ENCODE peak calls at places on chromosome 4, in nine cellular contexts. G, H, X, R, Q, M, Z, J and T are unnamed samples.

GRCh38 chr4:92451792-92452191 is 148.0 kb downstream of the GRID2 start:
- DNase-seq in G (no peak), H (no peak), X (no peak), R (peak), Q (peak), M (no peak), Z (no peak), J (no peak), T (no peak)

GRCh38 chr4:36317731-36318130 is 36.3 kb downstream of the DTHD1 start:
- DNase-seq in G (no peak), H (no peak), X (no peak), R (no peak), Q (no peak), M (no peak), Z (no peak), J (no peak), T (no peak)

GRCh38 chr4:176561368-176561767 is 231.4 kb downstream of the VEGFC start:
- DNase-seq in G (no peak), H (no peak), X (no peak), R (no peak), Q (no peak), M (no peak), Z (no peak), J (no peak), T (no peak)

GRCh38 chr4:80173841-80174240 is 23.5 kb upstream of the PRDM8 start:
- DNase-seq in G (no peak), H (no peak), X (no peak), R (no peak), Q (no peak), M (no peak), Z (no peak), J (no peak), T (no peak)

GRCh38 chr4:42282081-42282901 is 115.0 kb upstream of the SHISA3 start:
- DNase-seq in G (no peak), H (peak), X (no peak), R (peak), Q (peak), M (peak), Z (peak), J (peak), T (peak)

GRCh38 chr4:129094347-129094746 is 1.0 kb upstream of the SCLT1 start:
- DNase-seq in G (no peak), H (no peak), X (no peak), R (no peak), Q (no peak), M (no peak), Z (no peak), J (no peak), T (no peak)

GRCh38 chr4:93751410-93751809 is 77.1 kb upstream of the ATOH1 start:
- DNase-seq in G (no peak), H (no peak), X (no peak), R (no peak), Q (no peak), M (no peak), Z (no peak), J (no peak), T (no peak)

GRCh38 chr4:65063601-65064000 is 606.7 kb downstream of the EPHA5 start:
- DNase-seq in G (no peak), H (no peak), X (no peak), R (no peak), Q (no peak), M (no peak), Z (no peak), J (no peak), T (no peak)

GRCh38 chr4:145154573-145154972 is 25.8 kb downstream of the OTUD4 start:
- DNase-seq in G (no peak), H (peak), X (no peak), R (no peak), Q (peak), M (peak), Z (peak), J (no peak), T (no peak)

GRCh38 chr4:61336911-61337310 is 136.8 kb downstream of the ADGRL3 start:
- DNase-seq in G (no peak), H (no peak), X (no peak), R (no peak), Q (no peak), M (peak), Z (no peak), J (no peak), T (no peak)

GRCh38 chr4:78065514-78066192 is 8.5 kb downstream of the FRAS1 start:
- DNase-seq in G (no peak), H (no peak), X (no peak), R (no peak), Q (no peak), M (no peak), Z (no peak), J (no peak), T (no peak)

GRCh38 chr4:118740869-118741268 is 55.7 kb downstream of the METTL14 start:
- DNase-seq in G (no peak), H (no peak), X (no peak), R (peak), Q (peak), M (no peak), Z (no peak), J (peak), T (no peak)

GRCh38 chr4:92433272-92433758 is 129.5 kb downstream of the GRID2 start:
- DNase-seq in G (no peak), H (no peak), X (no peak), R (no peak), Q (no peak), M (peak), Z (no peak), J (no peak), T (no peak)

GRCh38 chr4:7384929-7385890 is 49.5 kb downstream of the PSAPL1 start:
- DNase-seq in G (peak), H (no peak), X (no peak), R (no peak), Q (no peak), M (peak), Z (no peak), J (peak), T (no peak)

GRCh38 chr4:157423526-157424020 is 203.0 kb downstream of the GRIA2 start:
- DNase-seq in G (no peak), H (no peak), X (no peak), R (no peak), Q (no peak), M (no peak), Z (no peak), J (no peak), T (no peak)

GRCh38 chr4:185651137-185651677 is 115.9 kb upstream of the PDLIM3 start:
- DNase-seq in G (no peak), H (no peak), X (no peak), R (no peak), Q (no peak), M (peak), Z (no peak), J (no peak), T (no peak)

GRCh38 chr4:16418814-16419213 is 192.5 kb upstream of the TAPT1 start:
- DNase-seq in G (no peak), H (no peak), X (peak), R (peak), Q (peak), M (no peak), Z (peak), J (no peak), T (no peak)

GRCh38 chr4:41751325-41752061 is 3.0 kb upstream of the PHOX2B start:
- DNase-seq in G (no peak), H (no peak), X (no peak), R (no peak), Q (no peak), M (peak), Z (no peak), J (peak), T (peak)

GRCh38 chr4:87410157-87410556 is 12.2 kb upstream of the NUDT9 start:
- DNase-seq in G (no peak), H (no peak), X (peak), R (no peak), Q (no peak), M (no peak), Z (no peak), J (no peak), T (no peak)

GRCh38 chr4:108219998-108220397 is 51.3 kb upstream of the LEF1 start:
- DNase-seq in G (no peak), H (no peak), X (no peak), R (no peak), Q (no peak), M (no peak), Z (no peak), J (no peak), T (no peak)

GRCh38 chr4:157722146-157722545 is 450.7 kb downstream of the GASK1B start:
- DNase-seq in G (no peak), H (no peak), X (no peak), R (peak), Q (no peak), M (no peak), Z (peak), J (no peak), T (no peak)

GRCh38 chr4:150906987-150907633 is 108.0 kb downstream of the LRBA start:
- DNase-seq in G (no peak), H (no peak), X (no peak), R (no peak), Q (no peak), M (no peak), Z (no peak), J (no peak), T (no peak)

GRCh38 chr4:113145519-113146291 is 96.3 kb downstream of the ANK2 start:
- DNase-seq in G (no peak), H (peak), X (no peak), R (no peak), Q (no peak), M (peak), Z (no peak), J (no peak), T (peak)

GRCh38 chr4:54322817-54323417 is 93.8 kb downstream of the PDGFRA start:
- DNase-seq in G (peak), H (peak), X (peak), R (peak), Q (peak), M (peak), Z (peak), J (peak), T (peak)

GRCh38 chr4:158778065-158778711 is 9.4 kb downstream of the FNIP2 start:
- DNase-seq in G (no peak), H (no peak), X (no peak), R (no peak), Q (no peak), M (no peak), Z (no peak), J (no peak), T (no peak)

GRCh38 chr4:61723492-61723891 is 523.4 kb downstream of the ADGRL3 start:
- DNase-seq in G (no peak), H (no peak), X (no peak), R (no peak), Q (no peak), M (no peak), Z (no peak), J (no peak), T (no peak)

GRCh38 chr4:8571702-8572685 is 8.2 kb upstream of the GPR78 start:
- DNase-seq in G (peak), H (no peak), X (no peak), R (peak), Q (no peak), M (no peak), Z (no peak), J (no peak), T (no peak)

GRCh38 chr4:184988611-184989010 is 29.7 kb upstream of the HELT start:
- DNase-seq in G (no peak), H (no peak), X (peak), R (no peak), Q (no peak), M (no peak), Z (no peak), J (no peak), T (no peak)

DNA sequence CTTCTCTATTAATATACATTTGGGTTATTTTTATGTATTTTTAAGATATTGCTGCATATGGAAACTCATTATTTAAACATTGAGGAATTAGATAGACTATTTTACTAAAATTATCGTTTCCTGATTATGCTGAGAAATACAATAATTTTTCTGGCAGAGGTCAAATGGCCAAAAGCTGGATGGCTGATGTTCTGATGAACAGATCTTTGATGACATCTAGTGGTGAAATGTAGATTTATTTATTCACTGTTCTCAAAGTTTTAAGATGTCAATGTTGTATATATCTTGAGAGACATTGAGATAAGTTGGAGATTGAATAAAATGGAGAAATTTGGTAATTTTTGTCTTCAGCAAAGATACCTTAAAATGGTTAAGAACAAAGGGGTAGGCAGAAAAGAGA is 96.2 kb downstream of the UGT8 start:
- DNase-seq in G (no peak), H (no peak), X (peak), R (peak), Q (peak), M (no peak), Z (peak), J (peak), T (no peak)
- TF ChIP-seq CTCF in G (peak), H (peak), X (peak), R (peak), Q (peak), M (peak), Z (peak), J (peak), T (peak)

DNA sequence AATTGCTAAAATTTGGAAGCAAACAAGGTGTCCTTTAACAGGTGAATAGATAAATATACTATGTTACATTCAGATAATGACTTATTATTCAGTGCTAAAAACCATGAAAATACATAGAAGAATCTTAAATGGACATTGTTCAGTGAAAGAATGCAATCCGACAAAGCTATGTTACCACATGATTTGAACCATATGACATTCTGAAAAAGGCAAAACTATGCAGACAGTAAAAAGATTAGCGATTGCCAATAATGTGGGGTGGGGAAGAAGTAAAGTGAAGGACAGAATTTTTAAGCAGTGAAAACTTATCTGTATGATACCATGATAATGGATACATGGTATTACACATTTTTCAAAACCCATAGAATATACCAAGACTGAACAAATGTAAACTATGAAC is 926.9 kb downstream of the FAT4 start:
- DNase-seq in G (no peak), H (no peak), X (no peak), R (no peak), Q (no peak), M (no peak), Z (no peak), J (no peak), T (no peak)
- TF ChIP-seq CTCF in G (no peak), H (no peak), X (no peak), R (no peak), Q (no peak), M (no peak), Z (no peak), J (no peak), T (no peak)

GRCh38 chr4:25792200-25792791 is 70.5 kb downstream of the SEL1L3 start:
- DNase-seq in G (no peak), H (peak), X (peak), R (peak), Q (peak), M (peak), Z (peak), J (peak), T (peak)

GRCh38 chr4:25795091-25795490 is 67.7 kb downstream of the SEL1L3 start:
- DNase-seq in G (no peak), H (no peak), X (no peak), R (no peak), Q (no peak), M (no peak), Z (no peak), J (no peak), T (no peak)

GRCh38 chr4:25792843-25793242 is 69.9 kb downstream of the SEL1L3 start:
- DNase-seq in G (no peak), H (no peak), X (no peak), R (peak), Q (no peak), M (no peak), Z (no peak), J (no peak), T (no peak)

GRCh38 chr4:25797136-25797535 is 65.7 kb downstream of the SEL1L3 start:
- DNase-seq in G (no peak), H (no peak), X (no peak), R (no peak), Q (no peak), M (no peak), Z (no peak), J (no peak), T (peak)

GRCh38 chr4:25795566-25796454 is 67.0 kb downstream of the SEL1L3 start:
- DNase-seq in G (no peak), H (peak), X (no peak), R (peak), Q (peak), M (peak), Z (no peak), J (no peak), T (no peak)
- TF ChIP-seq CTCF in G (no peak), H (no peak), X (no peak), R (no peak), Q (no peak), M (peak), Z (no peak), J (no peak), T (no peak)

DNA sequence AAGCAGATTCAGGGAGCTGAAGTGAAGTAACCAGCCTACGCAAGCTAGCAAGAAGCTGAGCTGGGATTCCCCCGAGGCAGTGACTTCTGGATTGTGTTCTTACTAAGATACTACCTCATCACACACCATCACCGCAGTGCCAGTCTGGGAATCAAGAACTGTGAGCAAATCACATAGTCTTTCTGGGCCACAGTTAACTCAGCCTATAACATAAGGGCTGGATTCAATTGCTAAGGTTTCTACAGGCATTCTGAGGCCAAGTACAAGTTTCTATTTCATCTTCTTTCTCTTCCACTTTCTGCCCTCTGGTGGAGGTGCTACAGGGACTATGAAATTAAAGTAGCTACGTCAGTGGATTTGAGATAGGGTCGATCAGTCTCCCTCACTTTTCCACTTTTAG is 1.4 kb upstream of the CORIN start:
- DNase-seq in G (no peak), H (no peak), X (no peak), R (no peak), Q (no peak), M (no peak), Z (no peak), J (no peak), T (peak)
- TF ChIP-seq CTCF in G (peak), H (peak), X (peak), R (peak), Q (peak), M (peak), Z (no peak), J (peak), T (no peak)

GRCh38 chr4:39429476-39430310 is 23.0 kb downstream of the KLB start:
- DNase-seq in G (no peak), H (no peak), X (no peak), R (no peak), Q (no peak), M (no peak), Z (no peak), J (no peak), T (no peak)

GRCh38 chr4:39422247-39422646 is 15.5 kb downstream of the KLB start:
- DNase-seq in G (no peak), H (no peak), X (no peak), R (no peak), Q (no peak), M (no peak), Z (no peak), J (no peak), T (no peak)

GRCh38 chr4:39426728-39427127 is 20.0 kb downstream of the KLB start:
- DNase-seq in G (no peak), H (no peak), X (no peak), R (no peak), Q (no peak), M (no peak), Z (no peak), J (no peak), T (no peak)

DNA sequence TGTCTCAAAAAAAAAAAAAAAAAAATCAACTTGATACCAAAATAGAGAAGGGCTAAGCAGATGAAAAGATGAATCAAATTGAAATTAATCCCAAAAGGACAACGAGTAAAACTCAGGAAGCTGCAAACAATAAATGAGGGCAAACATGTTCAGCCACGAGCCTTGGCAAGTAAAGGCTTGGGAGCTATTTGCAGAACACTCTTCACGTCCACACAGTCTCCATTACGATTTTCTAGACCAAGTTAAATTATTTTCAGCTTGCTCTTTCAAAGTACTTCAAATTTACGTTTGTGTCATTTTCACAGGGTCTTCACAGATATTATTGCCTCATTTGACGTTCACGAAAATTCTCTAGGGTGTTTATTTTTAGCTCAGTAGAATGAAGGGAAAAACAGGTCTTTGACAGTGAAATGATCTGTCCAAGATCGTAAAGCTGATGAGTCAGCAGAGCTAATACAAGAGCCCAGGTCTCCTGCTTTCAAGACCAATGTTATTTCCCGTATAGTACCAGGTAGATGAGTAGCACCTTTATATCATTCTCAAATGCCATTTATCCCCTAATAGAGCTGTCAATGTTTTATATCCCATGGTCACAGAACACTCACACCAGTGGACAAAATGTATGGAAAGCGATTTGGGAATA is 20.9 kb downstream of the KLB start:
- DNase-seq in G (no peak), H (no peak), X (no peak), R (peak), Q (peak), M (no peak), Z (no peak), J (no peak), T (no peak)
- TF ChIP-seq CTCF in G (no peak), H (no peak), X (no peak), R (no peak), Q (no peak), M (no peak), Z (no peak), J (no peak), T (no peak)